ENCODE peak calls at places on chromosome 1, in six cellular contexts. One of them, this sample, is unnamed.

GRCh38 chr1:14894811-14895524 is 258.6 kb upstream of the TMEM51 start:
- DNase-seq in AG09309: no peak
- DNase-seq in GM04503: no peak
- DNase-seq in fibroblast of the aortic adventitia: no peak
- DNase-seq in iPS-NIHi11: no peak
- DNase-seq in NCI-H2081: peak; percentile 50
- DNase-seq in this sample: peak; percentile 68

GRCh38 chr1:41621791-41622190 is 137.3 kb upstream of the EDN2 start:
- DNase-seq in AG09309: no peak
- DNase-seq in GM04503: no peak
- DNase-seq in fibroblast of the aortic adventitia: no peak
- DNase-seq in iPS-NIHi11: no peak
- DNase-seq in NCI-H2081: no peak
- DNase-seq in this sample: peak; percentile 42

GRCh38 chr1:202860744-202861419 is 28.1 kb downstream of the RABIF start:
- DNase-seq in AG09309: no peak
- DNase-seq in GM04503: no peak
- DNase-seq in fibroblast of the aortic adventitia: peak; percentile 11
- DNase-seq in iPS-NIHi11: peak; percentile 85
- DNase-seq in NCI-H2081: peak; percentile 76
- DNase-seq in this sample: peak; percentile 97

GRCh38 chr1:156741613-156741983 is 710 bp upstream of the MRPL24 start:
- DNase-seq in AG09309: no peak
- DNase-seq in GM04503: no peak
- DNase-seq in fibroblast of the aortic adventitia: no peak
- DNase-seq in iPS-NIHi11: no peak
- DNase-seq in NCI-H2081: no peak
- DNase-seq in this sample: no peak

GRCh38 chr1:24929091-24929875 is 793 bp downstream of the RUNX3 start:
- DNase-seq in AG09309: no peak
- DNase-seq in GM04503: no peak
- DNase-seq in fibroblast of the aortic adventitia: no peak
- DNase-seq in iPS-NIHi11: peak; percentile 66
- DNase-seq in NCI-H2081: peak; percentile 37
- DNase-seq in this sample: no peak

GRCh38 chr1:39490596-39491145 is 765 bp upstream of the BMP8A start:
- DNase-seq in AG09309: no peak
- DNase-seq in GM04503: no peak
- DNase-seq in fibroblast of the aortic adventitia: no peak
- DNase-seq in iPS-NIHi11: peak; percentile 61
- DNase-seq in NCI-H2081: peak; percentile 58
- DNase-seq in this sample: peak; percentile 64

GRCh38 chr1:30191154-30191702 is 532.2 kb downstream of the MATN1 start:
- DNase-seq in AG09309: peak; percentile 57
- DNase-seq in GM04503: peak; percentile 32
- DNase-seq in fibroblast of the aortic adventitia: peak; percentile 78
- DNase-seq in iPS-NIHi11: peak; percentile 29
- DNase-seq in NCI-H2081: no peak
- DNase-seq in this sample: peak; percentile 69

GRCh38 chr1:156885314-156885713 is 8.2 kb upstream of the PEAR1 start:
- DNase-seq in AG09309: no peak
- DNase-seq in GM04503: no peak
- DNase-seq in fibroblast of the aortic adventitia: peak; percentile 25
- DNase-seq in iPS-NIHi11: no peak
- DNase-seq in NCI-H2081: no peak
- DNase-seq in this sample: no peak

GRCh38 chr1:160428655-160429054 is 28.3 kb downstream of the VANGL2 start:
- DNase-seq in AG09309: no peak
- DNase-seq in GM04503: no peak
- DNase-seq in fibroblast of the aortic adventitia: peak; percentile 56
- DNase-seq in iPS-NIHi11: peak; percentile 65
- DNase-seq in NCI-H2081: peak; percentile 44
- DNase-seq in this sample: no peak

GRCh38 chr1:232793944-232794343 is 11.3 kb upstream of the MAP10 start:
- DNase-seq in AG09309: peak; percentile 70
- DNase-seq in GM04503: peak; percentile 38
- DNase-seq in fibroblast of the aortic adventitia: no peak
- DNase-seq in iPS-NIHi11: peak; percentile 21
- DNase-seq in NCI-H2081: peak; percentile 83
- DNase-seq in this sample: no peak

GRCh38 chr1:173473599-173474011 is 3.5 kb upstream of the PRDX6 start:
- DNase-seq in AG09309: no peak
- DNase-seq in GM04503: no peak
- DNase-seq in fibroblast of the aortic adventitia: peak; percentile 70
- DNase-seq in iPS-NIHi11: no peak
- DNase-seq in NCI-H2081: no peak
- DNase-seq in this sample: no peak

GRCh38 chr1:64920936-64921589 is 45.3 kb downstream of the JAK1 start:
- DNase-seq in AG09309: no peak
- DNase-seq in GM04503: no peak
- DNase-seq in fibroblast of the aortic adventitia: peak; percentile 87
- DNase-seq in iPS-NIHi11: no peak
- DNase-seq in NCI-H2081: no peak
- DNase-seq in this sample: no peak

GRCh38 chr1:44484155-44484688 is 79.2 kb downstream of the RNF220 start:
- DNase-seq in AG09309: no peak
- DNase-seq in GM04503: no peak
- DNase-seq in fibroblast of the aortic adventitia: no peak
- DNase-seq in iPS-NIHi11: peak; percentile 64
- DNase-seq in NCI-H2081: no peak
- DNase-seq in this sample: peak; percentile 90

This sample was measured in islet precursor cell.